ENCODE peak calls at places on chromosomes 5 and 9, in six cellular contexts. K is breast epithelium; A is astrocyte of the spinal cord; I is Peyer's patch; V is effector memory CD4-positive, alpha-beta T cell; S is heart left ventricle. X is an unnamed sample.

GRCh38 chr5:160699301-160699700 is 152.7 kb downstream of the ATP10B start:
- DNase-seq in K (no peak), A (no peak), I (no peak), V (no peak), S (no peak), X (no peak)

GRCh38 chr5:104179057-104179456 is 616.5 kb upstream of the NUDT12 start:
- DNase-seq in K (no peak), A (peak), I (no peak), V (no peak), S (no peak), X (peak)

GRCh38 chr9:30774326-30774725 is 1610.1 kb upstream of the ACO1 start:
- DNase-seq in K (no peak), A (no peak), I (peak), V (no peak), S (no peak), X (no peak)

GRCh38 chr5:169923988-169924387 is 56.3 kb downstream of the INSYN2B start:
- DNase-seq in K (no peak), A (no peak), I (no peak), V (no peak), S (no peak), X (no peak)

GRCh38 chr9:76634356-76635054 is 129.7 kb upstream of the PCA3 start:
- DNase-seq in K (no peak), A (peak), I (no peak), V (no peak), S (no peak), X (peak)

GRCh38 chr9:89787595-89787994 is 182.8 kb downstream of the GADD45G start:
- DNase-seq in K (no peak), A (no peak), I (no peak), V (no peak), S (no peak), X (no peak)

GRCh38 chr5:156815988-156816599 is 34.0 kb upstream of the PPP1R2B start:
- DNase-seq in K (no peak), A (no peak), I (no peak), V (no peak), S (no peak), X (peak)

GRCh38 chr9:126116351-126117157 is 210.1 kb upstream of the MVB12B start:
- DNase-seq in K (no peak), A (no peak), I (no peak), V (no peak), S (no peak), X (no peak)

GRCh38 chr5:143352691-143353090 is 50.8 kb downstream of the NR3C1 start:
- DNase-seq in K (no peak), A (no peak), I (no peak), V (no peak), S (no peak), X (no peak)

GRCh38 chr9:36169708-36170107 is 520 bp downstream of the CCIN start:
- DNase-seq in K (no peak), A (no peak), I (no peak), V (no peak), S (no peak), X (no peak)

GRCh38 chr5:149628221-149628620 is 46.9 kb downstream of the ARHGEF37 start:
- DNase-seq in K (no peak), A (no peak), I (no peak), V (no peak), S (no peak), X (no peak)

GRCh38 chr5:52876456-52876855 is 88.7 kb downstream of the ITGA1 start:
- DNase-seq in K (no peak), A (no peak), I (no peak), V (no peak), S (no peak), X (peak)

GRCh38 chr5:1087428-1087827 is 24.4 kb downstream of the SLC12A7 start:
- DNase-seq in K (no peak), A (no peak), I (no peak), V (no peak), S (no peak), X (no peak)

GRCh38 chr5:179819296-179820126 is 1.2 kb upstream of the SQSTM1 start:
- DNase-seq in K (peak), A (peak), I (peak), V (peak), S (peak), X (peak)

GRCh38 chr5:79605560-79605959 is 6.7 kb upstream of the TENT2 start:
- DNase-seq in K (no peak), A (no peak), I (no peak), V (no peak), S (no peak), X (no peak)

DNA sequence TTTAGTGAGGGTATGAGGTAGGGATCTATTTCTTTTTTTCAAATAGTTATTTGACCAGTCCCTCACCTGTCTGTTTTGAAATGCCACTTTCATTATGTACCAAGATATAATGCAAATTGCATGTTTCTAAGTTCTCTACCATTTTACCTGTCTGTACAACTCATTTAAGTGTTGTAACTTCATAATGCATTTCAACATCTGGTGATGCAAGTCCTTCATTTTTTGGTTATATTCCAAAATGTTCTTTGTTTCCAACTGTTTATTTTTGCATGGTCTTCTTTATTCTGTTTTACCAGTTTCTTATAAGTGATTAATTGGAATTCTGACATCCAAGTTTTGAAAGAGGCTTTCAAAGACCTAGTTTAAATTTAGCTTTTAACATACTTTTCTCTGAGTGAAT is 26.8 kb downstream of the TDRD7 start:
- DNase-seq in K (no peak), A (no peak), I (no peak), V (no peak), S (no peak), X (peak)
- H3K4me3 ChIP-seq in K (no peak), A (no peak), I (no peak), V (no peak), S (no peak), X (no peak)

GRCh38 chr5:17225551-17225950 is 8.1 kb downstream of the BASP1 start:
- DNase-seq in K (no peak), A (no peak), I (no peak), V (no peak), S (no peak), X (no peak)

GRCh38 chr5:17221843-17222614 is 4.6 kb downstream of the BASP1 start:
- DNase-seq in K (no peak), A (peak), I (no peak), V (no peak), S (no peak), X (no peak)

GRCh38 chr5:17223375-17224185 is 6.1 kb downstream of the BASP1 start:
- DNase-seq in K (no peak), A (no peak), I (no peak), V (no peak), S (no peak), X (no peak)

GRCh38 chr5:17222679-17223078 is 5.2 kb downstream of the BASP1 start:
- DNase-seq in K (no peak), A (peak), I (no peak), V (no peak), S (no peak), X (peak)

GRCh38 chr5:17224858-17225436 is 7.5 kb downstream of the BASP1 start:
- DNase-seq in K (no peak), A (peak), I (no peak), V (no peak), S (no peak), X (no peak)
- H3K4me3 ChIP-seq in K (no peak), A (no peak), I (no peak), V (no peak), S (no peak), X (no peak)

GRCh38 chr5:58968350-58968749 is 385.5 kb downstream of the RAB3C start:
- DNase-seq in K (no peak), A (no peak), I (no peak), V (no peak), S (no peak), X (no peak)
- H3K4me3 ChIP-seq in K (no peak), A (no peak), I (no peak), V (no peak), S (no peak), X (no peak)

GRCh38 chr9:32483343-32483742 is 42.7 kb downstream of the RIGI start:
- DNase-seq in K (no peak), A (no peak), I (no peak), V (no peak), S (no peak), X (no peak)
- H3K4me3 ChIP-seq in K (no peak), A (no peak), I (no peak), V (no peak), S (no peak), X (no peak)